ENCODE peak calls at places on chromosomes 4 and X, in eight cellular contexts. B is head of caudate nucleus, D is mesothelial cell of epicardium, F is MV-4-11, E is BJ, R is left colon, M is stromal cell of bone marrow, P is H1. W is an unnamed sample.
A peak's percentile ranks its signal among the peaks of the same experiment; 100 is the strongest.

GRCh38 chr4:30727409-30727808 is 7.2 kb downstream of the PCDH7 start:
- DNase-seq in B (no peak), D (no peak), F (no peak), E (no peak), R (no peak), M (no peak), P (no peak), W (no peak)

GRCh38 chr4:151744614-151745013 is 16.2 kb downstream of the GATB start:
- DNase-seq in B (no peak), D (no peak), F (no peak), E (peak; percentile 65), R (no peak), M (peak; percentile 63), P (no peak), W (no peak)

GRCh38 chr4:139904406-139904805 is 238.8 kb downstream of the MGST2 start:
- DNase-seq in B (no peak), D (no peak), F (no peak), E (no peak), R (no peak), M (no peak), P (no peak), W (no peak)

GRCh38 chr4:85837334-85837733 is 362.4 kb downstream of the ARHGAP24 start:
- DNase-seq in B (no peak), D (no peak), F (no peak), E (no peak), R (no peak), M (no peak), P (no peak), W (no peak)

GRCh38 chr4:67883463-67883862 is 339 bp downstream of the TMPRSS11D start:
- DNase-seq in B (no peak), D (no peak), F (peak; percentile 81), E (no peak), R (no peak), M (no peak), P (no peak), W (no peak)

GRCh38 chrX:74923942-74924448 is 1.3 kb downstream of the NEXMIF start:
- DNase-seq in B (peak; percentile 45), D (no peak), F (no peak), E (no peak), R (peak; percentile 25), M (no peak), P (no peak), W (no peak)

GRCh38 chr4:153019906-153020305 is 83.8 kb downstream of the FHDC1 start:
- DNase-seq in B (no peak), D (no peak), F (no peak), E (no peak), R (no peak), M (no peak), P (no peak), W (no peak)

GRCh38 chr4:54234497-54235205 is 5.6 kb downstream of the PDGFRA start:
- DNase-seq in B (no peak), D (no peak), F (no peak), E (no peak), R (no peak), M (no peak), P (no peak), W (no peak)

GRCh38 chr4:98446499-98447375 is 185.6 kb downstream of the RAP1GDS1 start:
- DNase-seq in B (no peak), D (no peak), F (peak; percentile 65), E (no peak), R (peak; percentile 22), M (no peak), P (no peak), W (no peak)

GRCh38 chr4:13496605-13497004 is 12.5 kb upstream of the RAB28 start:
- DNase-seq in B (no peak), D (no peak), F (no peak), E (no peak), R (no peak), M (no peak), P (no peak), W (no peak)

GRCh38 chr4:142446965-142447474 is 399.1 kb downstream of the INPP4B start:
- DNase-seq in B (no peak), D (no peak), F (no peak), E (no peak), R (no peak), M (no peak), P (no peak), W (no peak)